ENCODE peak calls at places on chromosomes 6 and 20, in eight cellular contexts. H is prostate gland; F is endodermal cell; R is activated T-helper 1 cell treated with anti-CD3 and anti-CD28 coated beads, Interleukin-2, amount 50 U/mL, for 16 hours; U is HCT116; B is NCI-H2029; A is NCI-H510A treated with DMSO at 0.1 percent for 48 hours; S is mesothelial cell of epicardium. N is an unnamed sample.
A peak's percentile ranks its signal among the peaks of the same experiment; 100 is the strongest.

GRCh38 chr6:7198833-7199800 is 91.4 kb downstream of the RREB1 start:
- DNase-seq in H (no peak), F (no peak), R (no peak), U (no peak), B (no peak), A (no peak), S (no peak), N (no peak)

GRCh38 chr6:162942860-162943259 is 215.1 kb downstream of the PACRG start:
- DNase-seq in H (no peak), F (no peak), R (no peak), U (no peak), B (no peak), A (no peak), S (no peak), N (no peak)

GRCh38 chr6:142784344-142784743 is 160.6 kb downstream of the HIVEP2 start:
- DNase-seq in H (no peak), F (no peak), R (no peak), U (no peak), B (no peak), A (no peak), S (no peak), N (no peak)

GRCh38 chr6:7106752-7107577 is 796 bp upstream of the RREB1 start:
- DNase-seq in H (peak; percentile 34), F (peak; percentile 80), R (peak; percentile 49), U (no peak), B (no peak), A (no peak), S (peak; percentile 50), N (peak; percentile 58)

GRCh38 chr6:108578595-108579038 is 17.9 kb downstream of the FOXO3 start:
- DNase-seq in H (no peak), F (no peak), R (no peak), U (no peak), B (no peak), A (no peak), S (no peak), N (no peak)

GRCh38 chr6:14763139-14763538 is 482.7 kb upstream of the JARID2 start:
- DNase-seq in H (no peak), F (no peak), R (no peak), U (no peak), B (no peak), A (no peak), S (no peak), N (no peak)

GRCh38 chr6:155523821-155524238 is 68.2 kb upstream of the NOX3 start:
- DNase-seq in H (no peak), F (peak; percentile 91), R (no peak), U (no peak), B (no peak), A (no peak), S (no peak), N (no peak)

GRCh38 chr6:12804967-12805645 is 88.5 kb downstream of the PHACTR1 start:
- DNase-seq in H (no peak), F (no peak), R (no peak), U (no peak), B (no peak), A (no peak), S (no peak), N (no peak)

GRCh38 chr20:34262488-34263288 is 21.5 kb downstream of the ASIP start:
- DNase-seq in H (no peak), F (peak; percentile 27), R (no peak), U (no peak), B (no peak), A (no peak), S (no peak), N (no peak)

GRCh38 chr6:134609862-134610261 is 291.9 kb upstream of the SGK1 start:
- DNase-seq in H (no peak), F (no peak), R (no peak), U (no peak), B (no peak), A (no peak), S (no peak), N (no peak)

GRCh38 chr20:16477632-16478031 is 95.6 kb downstream of the KIF16B start:
- DNase-seq in H (no peak), F (no peak), R (no peak), U (no peak), B (no peak), A (no peak), S (no peak), N (no peak)

GRCh38 chr6:12472601-12473038 is 182.5 kb downstream of the EDN1 start:
- DNase-seq in H (peak; percentile 90), F (no peak), R (no peak), U (no peak), B (peak; percentile 69), A (no peak), S (no peak), N (no peak)

GRCh38 chr6:158776737-158777136 is 42.4 kb downstream of the EZR start:
- DNase-seq in H (no peak), F (no peak), R (no peak), U (no peak), B (no peak), A (no peak), S (no peak), N (no peak)

GRCh38 chr6:148273962-148274752 is 68.5 kb upstream of the SASH1 start:
- DNase-seq in H (no peak), F (no peak), R (no peak), U (no peak), B (no peak), A (no peak), S (no peak), N (no peak)

GRCh38 chr6:26520840-26521484 is 17.2 kb upstream of the HMGN4 start:
- DNase-seq in H (peak; percentile 88), F (peak; percentile 93), R (peak; percentile 77), U (peak; percentile 63), B (peak; percentile 89), A (peak; percentile 82), S (peak; percentile 94), N (peak; percentile 73)

N was measured in activated CD8-positive, alpha-beta memory T cell treated with anti-CD3 and anti-CD28 coated beads for 4 hours.